ENCODE peak calls at places on chromosomes 12 and 14, in five cellular contexts. One of them, this sample, is unnamed.

GRCh38 chr12:120687570-120688289 is 781 bp downstream of the MLEC start:
- DNase-seq in RWPE1: peak; percentile 39
- DNase-seq in heart left ventricle: no peak
- DNase-seq in mesendoderm: peak; percentile 54
- DNase-seq in GM23338: peak; percentile 58
- DNase-seq in this sample: no peak

GRCh38 chr12:9319044-9319841 is 111.0 kb upstream of the PZP start:
- DNase-seq in RWPE1: no peak
- DNase-seq in heart left ventricle: no peak
- DNase-seq in GM23338: no peak
- DNase-seq in mesendoderm: no peak
- DNase-seq in this sample: no peak

GRCh38 chr14:73153272-73153671 is 17.0 kb downstream of the PSEN1 start:
- DNase-seq in GM23338: no peak
- DNase-seq in heart left ventricle: no peak
- DNase-seq in RWPE1: no peak
- DNase-seq in mesendoderm: no peak
- DNase-seq in this sample: no peak

GRCh38 chr14:47674148-47674545 is 1.3 kb downstream of the MDGA2 start:
- DNase-seq in RWPE1: no peak
- DNase-seq in heart left ventricle: no peak
- DNase-seq in mesendoderm: peak; percentile 42
- DNase-seq in GM23338: peak; percentile 55
- DNase-seq in this sample: no peak

GRCh38 chr12:62732861-62733427 is 202.0 kb downstream of the PPM1H start:
- DNase-seq in GM23338: no peak
- DNase-seq in heart left ventricle: no peak
- DNase-seq in RWPE1: peak; percentile 68
- DNase-seq in mesendoderm: no peak
- DNase-seq in this sample: peak; percentile 80

GRCh38 chr12:24921251-24922038 is 27.5 kb downstream of the BCAT1 start:
- DNase-seq in heart left ventricle: no peak
- DNase-seq in RWPE1: no peak
- DNase-seq in mesendoderm: no peak
- DNase-seq in GM23338: no peak
- DNase-seq in this sample: no peak

GRCh38 chr14:36820111-36820709 is 158.6 kb downstream of the PAX9 start:
- DNase-seq in GM23338: no peak
- DNase-seq in RWPE1: peak; percentile 21
- DNase-seq in heart left ventricle: no peak
- DNase-seq in mesendoderm: no peak
- DNase-seq in this sample: no peak

GRCh38 chr14:44846232-44846824 is 115.4 kb downstream of the KLHL28 start:
- DNase-seq in GM23338: peak; percentile 72
- DNase-seq in mesendoderm: peak; percentile 53
- DNase-seq in RWPE1: peak; percentile 32
- DNase-seq in heart left ventricle: no peak
- DNase-seq in this sample: peak; percentile 57

GRCh38 chr14:25052385-25052784 is 2.4 kb upstream of the STXBP6 start:
- DNase-seq in RWPE1: no peak
- DNase-seq in mesendoderm: no peak
- DNase-seq in GM23338: no peak
- DNase-seq in heart left ventricle: no peak
- DNase-seq in this sample: no peak

GRCh38 chr14:94373708-94374107 is 14.7 kb downstream of the SERPINA1 start:
- DNase-seq in GM23338: no peak
- DNase-seq in heart left ventricle: no peak
- DNase-seq in RWPE1: peak; percentile 95
- DNase-seq in mesendoderm: no peak
- DNase-seq in this sample: peak; percentile 84

GRCh38 chr12:46522141-46522540 is 149.6 kb upstream of the SLC38A2 start:
- DNase-seq in mesendoderm: no peak
- DNase-seq in RWPE1: no peak
- DNase-seq in GM23338: no peak
- DNase-seq in heart left ventricle: no peak
- DNase-seq in this sample: peak; percentile 34

GRCh38 chr12:95318071-95318545 is 100.5 kb downstream of the VEZT start:
- DNase-seq in heart left ventricle: no peak
- DNase-seq in GM23338: no peak
- DNase-seq in RWPE1: peak; percentile 64
- DNase-seq in mesendoderm: no peak
- DNase-seq in this sample: peak; percentile 77

GRCh38 chr14:56787530-56787929 is 22.7 kb downstream of the OTX2 start:
- DNase-seq in GM23338: no peak
- DNase-seq in RWPE1: no peak
- DNase-seq in heart left ventricle: no peak
- DNase-seq in mesendoderm: no peak
- DNase-seq in this sample: no peak

GRCh38 chr12:104480826-104481457 is 24.2 kb downstream of the CHST11 start:
- DNase-seq in RWPE1: no peak
- DNase-seq in mesendoderm: no peak
- DNase-seq in GM23338: no peak
- DNase-seq in heart left ventricle: peak; percentile 79
- DNase-seq in this sample: peak; percentile 92

GRCh38 chr12:53543539-53543938 is 36.3 kb upstream of the NPFF start:
- DNase-seq in mesendoderm: peak; percentile 77
- DNase-seq in GM23338: peak; percentile 86
- DNase-seq in RWPE1: peak; percentile 59
- DNase-seq in heart left ventricle: peak; percentile 71
- DNase-seq in this sample: peak; percentile 68

GRCh38 chr12:47817272-47818006 is 2.3 kb downstream of the HDAC7 start:
- DNase-seq in RWPE1: no peak
- DNase-seq in heart left ventricle: no peak
- DNase-seq in GM23338: peak; percentile 41
- DNase-seq in mesendoderm: no peak
- DNase-seq in this sample: no peak

GRCh38 chr12:47812797-47813490 is 6.8 kb downstream of the HDAC7 start:
- DNase-seq in GM23338: peak; percentile 95
- DNase-seq in heart left ventricle: peak; percentile 94
- DNase-seq in RWPE1: peak; percentile 92
- DNase-seq in mesendoderm: peak; percentile 97
- DNase-seq in this sample: peak; percentile 80

GRCh38 chr12:47816646-47817271 is 2.9 kb downstream of the HDAC7 start:
- DNase-seq in heart left ventricle: no peak
- DNase-seq in GM23338: peak; percentile 37
- DNase-seq in RWPE1: no peak
- DNase-seq in mesendoderm: peak; percentile 56
- DNase-seq in this sample: no peak

GRCh38 chr12:47813491-47814196 is 6.1 kb downstream of the HDAC7 start:
- DNase-seq in RWPE1: no peak
- DNase-seq in heart left ventricle: no peak
- DNase-seq in GM23338: peak; percentile 57
- DNase-seq in mesendoderm: peak; percentile 89
- DNase-seq in this sample: no peak

DNA sequence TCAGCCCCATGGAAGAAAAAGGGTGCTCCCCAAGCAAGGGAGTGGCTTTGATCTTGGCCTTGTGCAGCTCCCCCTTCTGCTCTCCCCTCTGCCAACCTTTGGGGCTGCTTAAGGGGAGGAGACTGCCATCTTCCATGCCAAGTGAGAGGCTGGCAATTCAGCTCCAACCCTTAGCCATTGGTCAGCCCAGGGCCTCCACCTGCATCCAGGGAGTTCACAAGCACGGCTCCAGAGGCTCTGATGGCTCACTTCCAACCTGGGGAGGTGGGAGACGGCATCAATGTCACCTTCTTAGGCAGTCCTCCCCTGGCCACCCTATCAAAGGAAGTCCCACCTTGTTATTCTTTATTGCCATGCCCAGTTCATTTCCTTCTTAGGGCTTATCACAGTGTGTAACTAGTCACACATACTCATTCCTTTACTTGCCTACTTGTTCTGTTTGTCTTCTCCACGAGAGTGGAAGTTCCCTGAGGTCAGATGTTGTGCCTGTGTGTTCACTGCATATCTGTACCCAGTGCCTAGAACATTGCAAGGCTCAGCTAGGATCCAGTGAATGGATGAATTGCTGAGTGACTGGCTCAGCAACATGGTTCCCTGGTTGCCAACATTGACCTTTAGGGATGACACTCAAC is 5.0 kb downstream of the HDAC7 start:
- DNase-seq in mesendoderm: no peak
- DNase-seq in heart left ventricle: no peak
- DNase-seq in GM23338: no peak
- DNase-seq in RWPE1: no peak
- DNase-seq in this sample: no peak
- H3K27ac ChIP-seq in mesendoderm: peak overlapping the region; percentile 79
- H3K27ac ChIP-seq in heart left ventricle: peak overlapping the region; percentile 97
- H3K27ac ChIP-seq in GM23338: peak overlapping the region; percentile 98
- H3K27ac ChIP-seq in RWPE1: peak overlapping the region; percentile 99
- H3K27ac ChIP-seq in this sample: peak overlapping the region; percentile 92

DNA sequence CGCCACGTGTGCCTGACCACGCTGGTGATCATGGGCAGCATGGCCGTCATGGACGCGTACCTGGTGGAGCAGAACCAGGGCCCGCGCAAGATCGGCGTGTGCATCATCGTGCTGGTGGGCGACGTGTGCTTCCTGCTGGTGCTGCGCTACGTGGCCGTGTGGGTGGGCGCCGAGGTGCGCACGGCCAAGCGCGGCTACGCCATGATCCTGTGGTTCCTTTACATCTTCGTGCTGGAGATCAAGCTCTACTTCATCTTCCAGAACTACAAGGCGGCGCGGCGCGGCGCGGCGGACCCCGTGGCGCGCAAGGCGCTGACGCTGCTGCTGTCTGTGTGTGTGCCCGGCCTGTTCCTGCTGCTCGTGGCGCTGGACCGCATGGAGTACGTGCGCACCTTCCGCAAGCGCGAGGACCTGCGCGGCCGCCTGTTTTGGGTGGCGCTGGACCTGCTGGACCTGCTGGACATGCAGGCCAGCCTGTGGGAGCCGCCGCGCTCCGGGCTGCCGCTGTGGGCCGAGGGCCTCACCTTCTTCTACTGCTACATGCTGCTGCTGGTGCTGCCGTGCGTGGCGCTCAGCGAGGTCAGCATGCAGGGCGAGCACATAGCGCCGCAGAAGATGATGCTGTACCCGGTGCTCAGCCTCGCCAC is 2.6 kb downstream of the TMEM121 start:
- DNase-seq in RWPE1: no peak
- DNase-seq in mesendoderm: no peak
- DNase-seq in GM23338: no peak
- DNase-seq in heart left ventricle: no peak
- DNase-seq in this sample: no peak
- H3K27ac ChIP-seq in RWPE1: no peak overlapping the region
- H3K27ac ChIP-seq in mesendoderm: no peak overlapping the region
- H3K27ac ChIP-seq in GM23338: no peak overlapping the region
- H3K27ac ChIP-seq in heart left ventricle: no peak overlapping the region
- H3K27ac ChIP-seq in this sample: no peak overlapping the region

DNA sequence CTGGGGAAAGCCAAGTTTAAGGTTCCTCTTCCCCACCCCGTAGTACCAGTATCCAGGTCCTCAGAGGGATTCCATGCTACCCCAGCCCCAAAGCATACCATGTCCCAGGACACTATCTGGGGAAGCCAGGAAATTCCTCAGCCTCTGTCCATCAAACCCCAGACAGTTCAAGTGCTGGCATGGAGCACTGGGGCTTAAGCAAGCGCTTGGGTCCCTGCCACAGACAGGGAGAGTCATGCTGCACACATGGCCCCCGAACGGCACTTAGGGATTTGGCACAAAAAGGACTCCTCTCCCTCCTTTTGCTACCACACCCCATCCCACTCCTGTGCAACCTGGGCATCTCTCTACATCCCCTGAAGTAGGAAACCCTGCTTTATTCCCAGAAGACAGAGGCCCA is 21.8 kb downstream of the ADCY6 start:
- DNase-seq in mesendoderm: no peak
- DNase-seq in RWPE1: no peak
- DNase-seq in GM23338: no peak
- DNase-seq in heart left ventricle: peak; percentile 88
- DNase-seq in this sample: no peak
- H3K27ac ChIP-seq in mesendoderm: no peak overlapping the region
- H3K27ac ChIP-seq in RWPE1: peak overlapping the region; percentile 51
- H3K27ac ChIP-seq in GM23338: no peak overlapping the region
- H3K27ac ChIP-seq in heart left ventricle: peak overlapping the region; percentile 70
- H3K27ac ChIP-seq in this sample: no peak overlapping the region

GRCh38 chr14:69685217-69685616 is 73.8 kb downstream of the SUSD6 start:
- DNase-seq in GM23338: no peak
- DNase-seq in mesendoderm: no peak
- DNase-seq in heart left ventricle: no peak
- DNase-seq in RWPE1: peak; percentile 89
- DNase-seq in this sample: no peak

GRCh38 chr14:69685716-69686115 is 74.3 kb downstream of the SUSD6 start:
- DNase-seq in GM23338: no peak
- DNase-seq in mesendoderm: no peak
- DNase-seq in RWPE1: peak; percentile 55
- DNase-seq in heart left ventricle: peak; percentile 80
- DNase-seq in this sample: peak; percentile 67

GRCh38 chr14:69684461-69685183 is 73.2 kb downstream of the SUSD6 start:
- DNase-seq in mesendoderm: no peak
- DNase-seq in GM23338: no peak
- DNase-seq in RWPE1: no peak
- DNase-seq in heart left ventricle: peak; percentile 37
- DNase-seq in this sample: no peak

GRCh38 chr14:69682607-69683263 is 71.3 kb downstream of the SUSD6 start:
- DNase-seq in mesendoderm: no peak
- DNase-seq in heart left ventricle: no peak
- DNase-seq in GM23338: no peak
- DNase-seq in RWPE1: no peak
- DNase-seq in this sample: peak; percentile 34

DNA sequence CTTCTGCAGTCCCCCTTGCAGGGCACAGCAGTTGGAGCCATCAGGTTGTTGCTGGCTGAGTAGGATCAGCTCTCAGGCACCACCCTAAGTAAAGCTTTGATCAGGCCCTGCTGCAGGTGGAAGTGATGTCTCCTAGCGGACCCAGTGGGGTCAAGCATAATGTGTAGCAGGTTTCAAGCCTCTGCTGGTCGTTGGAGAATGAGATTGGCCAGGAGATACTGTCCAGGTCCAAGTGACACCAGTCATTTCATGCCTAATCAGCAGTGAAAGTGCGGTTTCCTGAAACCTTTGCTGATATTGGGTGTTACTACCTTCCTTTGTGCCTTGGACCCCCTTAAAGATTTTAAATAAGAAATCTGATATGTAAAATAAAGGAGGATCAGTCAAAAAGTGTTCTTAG is 72.6 kb downstream of the SUSD6 start:
- DNase-seq in GM23338: no peak
- DNase-seq in RWPE1: no peak
- DNase-seq in mesendoderm: no peak
- DNase-seq in heart left ventricle: no peak
- DNase-seq in this sample: no peak
- H3K27ac ChIP-seq in GM23338: no peak overlapping the region
- H3K27ac ChIP-seq in RWPE1: peak overlapping the region; percentile 87
- H3K27ac ChIP-seq in mesendoderm: no peak overlapping the region
- H3K27ac ChIP-seq in heart left ventricle: no peak overlapping the region
- H3K27ac ChIP-seq in this sample: no peak overlapping the region

This sample was measured in fibroblast of lung.